ENCODE peak calls at places on chromosomes 1 and 21, in four cellular contexts. H is A549, E is transverse colon, V is GM12878. N is an unnamed sample.

GRCh38 chr1:43322506-43322905 is 15.1 kb upstream of the MPL start:
- DNase-seq in H (no peak), E (no peak), V (no peak), N (no peak)

GRCh38 chr1:181134543-181135461 is 46.3 kb downstream of the IER5 start:
- DNase-seq in H (peak), E (peak), V (peak), N (no peak)

GRCh38 chr1:89483010-89483756 is 41.4 kb upstream of the LRRC8B start:
- DNase-seq in H (peak), E (peak), V (peak), N (peak)

GRCh38 chr1:63624911-63625310 is 31.7 kb downstream of the PGM1 start:
- DNase-seq in H (no peak), E (no peak), V (no peak), N (no peak)

GRCh38 chr1:66937529-66938234 is 12.9 kb downstream of the MIER1 start:
- DNase-seq in H (no peak), E (no peak), V (no peak), N (no peak)

GRCh38 chr1:226662704-226663326 is 76.3 kb downstream of the ITPKB start:
- DNase-seq in H (peak), E (peak), V (peak), N (peak)

GRCh38 chr21:35649186-35649585 is 411.1 kb downstream of the SETD4 start:
- DNase-seq in H (no peak), E (no peak), V (no peak), N (no peak)

GRCh38 chr1:2314803-2315710 is 76.3 kb downstream of the MORN1 start:
- DNase-seq in H (peak), E (peak), V (no peak), N (no peak)

GRCh38 chr1:22026924-22027289 is 25.4 kb downstream of the CELA3A start:
- DNase-seq in H (no peak), E (no peak), V (no peak), N (no peak)

GRCh38 chr1:205849619-205850355 is at the start of gene PM20D1:
- DNase-seq in H (no peak), E (peak), V (no peak), N (peak)

GRCh38 chr1:39898648-39899603 is 2.8 kb downstream of the MYCL start:
- DNase-seq in H (peak), E (peak), V (no peak), N (no peak)

GRCh38 chr1:94325379-94326302 is 88.3 kb upstream of the ARHGAP29 start:
- DNase-seq in H (peak), E (no peak), V (no peak), N (no peak)

GRCh38 chr21:14215971-14216621 is at the start of gene RBM11:
- DNase-seq in H (peak), E (peak), V (no peak), N (peak)

GRCh38 chr1:24898909-24899439 is 31.1 kb downstream of the RUNX3 start:
- DNase-seq in H (no peak), E (peak), V (no peak), N (no peak)

GRCh38 chr1:153395136-153395685 is 4.3 kb upstream of the S100A8 start:
- DNase-seq in H (no peak), E (no peak), V (no peak), N (no peak)

GRCh38 chr1:22118291-22118992 is 24.5 kb downstream of the WNT4 start:
- DNase-seq in H (no peak), E (no peak), V (no peak), N (no peak)

GRCh38 chr1:180636138-180636537 is 4.3 kb downstream of the XPR1 start:
- DNase-seq in H (peak), E (no peak), V (no peak), N (no peak)

GRCh38 chr21:34865922-34866271 is 183.2 kb downstream of the RUNX1 start:
- DNase-seq in H (no peak), E (peak), V (peak), N (no peak)

GRCh38 chr1:203244776-203245175 is 15.3 kb upstream of the CHIT1 start:
- DNase-seq in H (no peak), E (no peak), V (no peak), N (no peak)

GRCh38 chr1:8943516-8943896 is 2.2 kb upstream of the CA6 start:
- DNase-seq in H (no peak), E (no peak), V (no peak), N (no peak)

GRCh38 chr21:43322311-43322710 is 104.6 kb downstream of the SIK1 start:
- DNase-seq in H (no peak), E (no peak), V (no peak), N (no peak)

GRCh38 chr1:236747311-236747956 is 47.7 kb upstream of the MTR start:
- DNase-seq in H (no peak), E (no peak), V (no peak), N (no peak)

GRCh38 chr21:40846566-40847411 is at the start of gene DSCAM:
- DNase-seq in H (no peak), E (no peak), V (no peak), N (no peak)

GRCh38 chr21:33075128-33075527 is 5.2 kb downstream of the OLIG1 start:
- DNase-seq in H (no peak), E (no peak), V (no peak), N (no peak)

GRCh38 chr1:18348354-18348753 is 132.4 kb upstream of the KLHDC7A start:
- DNase-seq in H (no peak), E (no peak), V (no peak), N (no peak)

GRCh38 chr1:2786329-2787162 is 14.9 kb downstream of the TTC34 start:
- DNase-seq in H (no peak), E (peak), V (no peak), N (peak)

GRCh38 chr1:238029126-238029525 is 138.4 kb upstream of the ZP4 start:
- DNase-seq in H (no peak), E (no peak), V (no peak), N (no peak)

GRCh38 chr1:41653574-41653973 is 169.1 kb upstream of the EDN2 start:
- DNase-seq in H (no peak), E (no peak), V (no peak), N (no peak)

GRCh38 chr1:228029281-228029680 is 22.5 kb downstream of the WNT3A start:
- DNase-seq in H (no peak), E (peak), V (no peak), N (no peak)

GRCh38 chr1:246784621-246785535 is 60.7 kb downstream of the SCCPDH start:
- DNase-seq in H (no peak), E (no peak), V (no peak), N (no peak)

GRCh38 chr1:244431166-244431565 is 20.5 kb downstream of the ADSS2 start:
- DNase-seq in H (no peak), E (no peak), V (no peak), N (no peak)

GRCh38 chr1:12615166-12615915 is 2.7 kb downstream of the DHRS3 start:
- DNase-seq in H (no peak), E (no peak), V (no peak), N (no peak)

GRCh38 chr1:237250055-237250454 is 208.1 kb downstream of the RYR2 start:
- DNase-seq in H (no peak), E (no peak), V (no peak), N (no peak)

GRCh38 chr1:1325288-1326074 is 879 bp downstream of the CPTP start:
- DNase-seq in H (no peak), E (peak), V (no peak), N (no peak)

GRCh38 chr21:41817228-41817627 is 50.4 kb upstream of the RIPK4 start:
- DNase-seq in H (peak), E (peak), V (no peak), N (no peak)

GRCh38 chr1:224783006-224783651 is 146.3 kb upstream of the DNAH14 start:
- DNase-seq in H (no peak), E (no peak), V (peak), N (no peak)

GRCh38 chr1:192747305-192747704 is 61.5 kb upstream of the RGS2 start:
- DNase-seq in H (peak), E (no peak), V (no peak), N (no peak)

GRCh38 chr21:37172646-37173045 is 94.5 kb downstream of the VPS26C start:
- DNase-seq in H (no peak), E (no peak), V (no peak), N (no peak)

GRCh38 chr21:37164742-37165141 is 91.7 kb downstream of the TTC3 start:
- DNase-seq in H (no peak), E (no peak), V (no peak), N (no peak)

GRCh38 chr21:37168666-37169065 is 95.6 kb downstream of the TTC3 start:
- DNase-seq in H (no peak), E (no peak), V (no peak), N (no peak)

GRCh38 chr21:37165606-37166005 is 92.6 kb downstream of the TTC3 start:
- DNase-seq in H (no peak), E (no peak), V (no peak), N (no peak)

DNA sequence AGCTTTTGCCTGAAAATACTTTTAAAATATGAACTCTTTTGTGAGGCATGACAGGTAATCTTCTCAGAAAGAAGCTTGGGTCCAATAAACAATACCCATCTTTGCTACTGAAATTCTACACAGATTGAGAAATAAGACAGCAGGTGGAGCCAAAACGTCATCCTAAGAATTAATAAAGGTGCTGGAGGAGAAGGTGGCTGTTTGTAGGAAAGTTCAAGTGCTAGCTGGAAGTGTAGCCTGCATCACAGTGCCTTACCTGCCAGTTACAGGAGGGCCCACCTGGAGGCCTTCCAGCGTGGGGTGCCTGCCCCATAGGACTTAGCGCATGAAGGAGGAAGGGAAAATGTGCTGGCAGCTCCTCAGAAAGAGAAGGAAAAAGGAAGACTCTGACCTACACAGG is 93.7 kb downstream of the TTC3 start:
- DNase-seq in H (peak), E (no peak), V (no peak), N (no peak)
- TF ChIP-seq CTCF in H (peak), E (no peak), V (peak), N (no peak)

GRCh38 chr21:16592399-16592798 is 862.6 kb downstream of the USP25 start:
- DNase-seq in H (no peak), E (no peak), V (no peak), N (no peak)

GRCh38 chr21:16594191-16594590 is 864.4 kb downstream of the USP25 start:
- DNase-seq in H (no peak), E (no peak), V (no peak), N (no peak)

GRCh38 chr21:16597768-16598167 is 868.0 kb downstream of the USP25 start:
- DNase-seq in H (no peak), E (no peak), V (no peak), N (no peak)
- TF ChIP-seq EP300 in H (no peak), E (no peak), V (no peak), N (no peak)

GRCh38 chr1:109704173-109704572 is 7.9 kb upstream of the GSTM5 start:
- DNase-seq in H (peak), E (no peak), V (no peak), N (no peak)
- TF ChIP-seq CTCF in H (no peak), E (no peak), V (no peak), N (no peak)

GRCh38 chr1:51235611-51236547 is at the start of gene RNF11:
- DNase-seq in H (peak), E (peak), V (peak), N (peak)
- TF ChIP-seq EP300 in H (no peak), E (peak), V (peak), N (peak)

DNA sequence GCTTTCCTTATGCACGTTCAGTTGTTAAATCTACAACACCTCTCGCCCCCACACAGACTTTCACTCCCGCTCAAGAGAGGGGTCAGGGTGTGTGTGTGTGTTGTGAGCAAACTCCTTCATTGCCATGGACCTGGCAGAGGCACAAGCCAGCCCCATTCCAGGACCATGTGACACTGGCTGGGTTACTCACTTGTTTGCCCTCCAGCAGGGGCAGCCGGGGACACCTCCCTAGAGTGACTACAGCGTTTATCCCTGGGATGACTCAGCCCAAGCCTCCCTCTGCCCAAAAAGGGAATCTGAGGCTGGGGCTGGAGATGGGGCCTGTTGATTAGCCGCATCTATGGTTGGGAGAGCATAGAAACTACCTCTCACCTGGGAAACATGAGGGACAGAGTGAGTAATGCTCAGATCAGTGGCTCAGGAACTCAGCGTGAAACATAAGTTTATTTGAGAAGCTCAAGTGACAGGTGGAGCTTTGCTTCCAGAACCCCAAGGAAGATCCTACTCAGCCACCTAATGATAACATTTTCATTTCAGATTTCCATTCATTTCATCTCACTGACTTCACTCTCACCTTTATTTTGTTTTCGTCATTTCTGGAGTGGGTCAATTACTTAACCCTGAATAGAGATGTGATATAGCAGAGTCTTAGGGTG is 145.3 kb upstream of the DUSP10 start:
- DNase-seq in H (peak), E (peak), V (no peak), N (peak)
- TF ChIP-seq CTCF in H (no peak), E (no peak), V (no peak), N (no peak)

DNA sequence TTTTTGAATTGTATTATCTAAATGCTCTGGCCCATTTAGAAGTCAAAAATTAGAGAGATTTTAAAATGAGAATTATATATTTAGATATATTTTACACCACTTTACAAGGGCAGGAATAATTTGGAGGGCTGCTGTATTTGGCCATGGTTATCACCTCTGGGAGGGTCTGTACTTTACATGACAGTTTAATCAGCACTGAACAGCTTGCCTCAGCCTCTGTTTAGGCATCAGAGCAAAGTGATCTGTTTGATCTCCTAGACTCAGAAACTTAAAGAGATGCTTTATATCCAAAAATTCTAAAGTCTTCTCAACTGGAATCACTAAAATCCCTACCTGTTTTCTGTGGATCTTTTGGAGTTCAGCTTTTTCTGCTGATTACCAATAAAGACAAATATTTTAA is 5.4 kb upstream of the SPTA1 start:
- DNase-seq in H (no peak), E (no peak), V (no peak), N (no peak)
- TF ChIP-seq EP300 in H (no peak), E (no peak), V (no peak), N (no peak)

GRCh38 chr1:175801979-175802378 is 58.6 kb upstream of the TNR start:
- DNase-seq in H (no peak), E (no peak), V (no peak), N (no peak)
- TF ChIP-seq CTCF in H (no peak), E (no peak), V (no peak), N (no peak)